ENCODE peak calls at places on chromosomes 2 and 18, in eight cellular contexts. O is neural crest cell, Y is uterus, D is fibroblast of mammary gland, M is heart left ventricle, N is endothelial cell, C is transverse colon, T is sigmoid colon. R is an unnamed sample.
A peak's percentile ranks its signal among the peaks of the same experiment; 100 is the strongest.

GRCh38 chr2:150686391-150686790 is 198.9 kb upstream of the RND3 start:
- DNase-seq in O (no peak), Y (no peak), D (peak; percentile 22), M (no peak), N (no peak), C (no peak), T (no peak), R (no peak)

GRCh38 chr2:102266204-102266603 is 45.2 kb upstream of the IL1RL1 start:
- DNase-seq in O (no peak), Y (no peak), D (peak; percentile 48), M (no peak), N (no peak), C (no peak), T (no peak), R (no peak)

GRCh38 chr2:168118733-168119518 is 128.5 kb downstream of the STK39 start:
- DNase-seq in O (peak; percentile 46), Y (no peak), D (peak; percentile 78), M (peak; percentile 21), N (peak; percentile 58), C (no peak), T (no peak), R (peak; percentile 88)

GRCh38 chr2:228048838-228049490 is 132.5 kb downstream of the SPHKAP start:
- DNase-seq in O (peak; percentile 17), Y (no peak), D (peak; percentile 67), M (no peak), N (peak; percentile 23), C (peak; percentile 10), T (no peak), R (peak; percentile 67)

GRCh38 chr2:95013726-95014125 is 11.8 kb upstream of the MAL start:
- DNase-seq in O (no peak), Y (no peak), D (no peak), M (no peak), N (no peak), C (no peak), T (no peak), R (no peak)

GRCh38 chr18:26503382-26503781 is 45.0 kb downstream of the KCTD1 start:
- DNase-seq in O (no peak), Y (no peak), D (no peak), M (no peak), N (no peak), C (no peak), T (no peak), R (no peak)

GRCh38 chr2:65431417-65432226 is 777 bp downstream of the SPRED2 start:
- DNase-seq in O (peak; percentile 45), Y (peak; percentile 67), D (no peak), M (peak; percentile 64), N (peak; percentile 36), C (peak; percentile 48), T (peak; percentile 80), R (peak; percentile 60)

GRCh38 chr18:8800041-8800441 is 94.7 kb downstream of the MTCL1 start:
- DNase-seq in O (no peak), Y (no peak), D (peak; percentile 58), M (no peak), N (no peak), C (no peak), T (peak; percentile 79), R (peak; percentile 41)

GRCh38 chr2:240252191-240252871 is 111.9 kb upstream of the OTOS start:
- DNase-seq in O (no peak), Y (no peak), D (no peak), M (no peak), N (no peak), C (no peak), T (peak; percentile 57), R (no peak)

GRCh38 chr2:174340400-174341300 is 5.9 kb downstream of the SP9 start:
- DNase-seq in O (peak; percentile 57), Y (no peak), D (no peak), M (no peak), N (peak; percentile 60), C (no peak), T (no peak), R (no peak)

GRCh38 chr2:202037086-202037485 is 3.4 kb downstream of the FZD7 start:
- DNase-seq in O (no peak), Y (no peak), D (peak; percentile 53), M (no peak), N (no peak), C (no peak), T (peak; percentile 77), R (no peak)

GRCh38 chr2:73944714-73945113 is 18.0 kb downstream of the DGUOK start:
- DNase-seq in O (no peak), Y (no peak), D (no peak), M (no peak), N (no peak), C (no peak), T (no peak), R (no peak)

GRCh38 chr2:235583144-235583543 is 89.3 kb downstream of the AGAP1 start:
- DNase-seq in O (no peak), Y (no peak), D (no peak), M (no peak), N (no peak), C (no peak), T (no peak), R (no peak)

GRCh38 chr2:168166902-168167510 is 80.4 kb downstream of the STK39 start:
- DNase-seq in O (no peak), Y (no peak), D (peak; percentile 74), M (no peak), N (no peak), C (no peak), T (no peak), R (peak; percentile 36)

GRCh38 chr2:241094924-241095420 is 7.1 kb downstream of the MTERF4 start:
- DNase-seq in O (no peak), Y (no peak), D (no peak), M (no peak), N (no peak), C (no peak), T (no peak), R (no peak)

GRCh38 chr18:31680836-31681568 is 3.4 kb downstream of the B4GALT6 start:
- DNase-seq in O (no peak), Y (no peak), D (peak; percentile 18), M (no peak), N (no peak), C (no peak), T (no peak), R (no peak)

GRCh38 chr2:10097352-10098148 is 17.3 kb upstream of the CYS1 start:
- DNase-seq in O (peak; percentile 63), Y (peak; percentile 56), D (peak; percentile 53), M (peak; percentile 68), N (peak; percentile 75), C (peak; percentile 75), T (peak; percentile 86), R (peak; percentile 56)
- TF ChIP-seq CTCF in O (peak; percentile 81), Y (peak; percentile 85), D (peak; percentile 93), M (peak; percentile 96), N (peak; percentile 81), C (peak; percentile 94), T (peak; percentile 95), R (peak; percentile 96)

GRCh38 chr2:238875161-238875530 is 27.3 kb downstream of the TWIST2 start:
- DNase-seq in O (no peak), Y (no peak), D (peak; percentile 76), M (no peak), N (no peak), C (peak; percentile 32), T (peak; percentile 87), R (peak; percentile 78)
- TF ChIP-seq CTCF in O (peak; percentile 13), Y (no peak), D (peak; percentile 44), M (peak; percentile 9), N (no peak), C (no peak), T (no peak), R (no peak)

DNA sequence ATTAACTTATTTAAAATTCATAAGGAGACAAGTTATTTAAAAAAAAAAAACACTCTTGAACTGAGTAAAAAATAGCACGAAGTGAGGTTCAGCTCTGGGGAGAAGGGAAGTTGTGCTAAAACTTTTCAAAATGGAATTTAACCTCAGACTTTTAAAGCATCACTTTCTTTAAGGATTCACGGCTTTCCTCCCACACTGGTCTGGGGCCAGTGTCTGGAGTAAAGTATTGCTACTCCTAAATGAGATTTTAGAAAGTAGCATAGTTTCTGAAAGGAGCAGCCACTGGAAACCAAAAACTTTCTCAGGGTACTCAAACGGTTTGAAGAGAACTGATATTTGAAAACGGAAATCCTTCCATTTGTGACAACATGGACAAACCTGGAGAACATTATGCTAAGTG is 97.7 kb upstream of the CYP1B1 start:
- DNase-seq in O (no peak), Y (no peak), D (no peak), M (no peak), N (no peak), C (no peak), T (no peak), R (no peak)
- TF ChIP-seq CTCF in O (no peak), Y (no peak), D (no peak), M (no peak), N (no peak), C (no peak), T (no peak), R (no peak)

GRCh38 chr18:79200546-79201268 is 131.5 kb downstream of the ATP9B start:
- DNase-seq in O (no peak), Y (peak; percentile 37), D (peak; percentile 9), M (peak; percentile 66), N (no peak), C (peak; percentile 23), T (peak; percentile 82), R (peak; percentile 7)

GRCh38 chr18:79197531-79197930 is 128.3 kb downstream of the ATP9B start:
- DNase-seq in O (no peak), Y (no peak), D (no peak), M (no peak), N (no peak), C (no peak), T (no peak), R (no peak)

GRCh38 chr18:79203017-79203605 is 133.9 kb downstream of the ATP9B start:
- DNase-seq in O (no peak), Y (no peak), D (peak; percentile 43), M (no peak), N (no peak), C (no peak), T (no peak), R (peak; percentile 14)

GRCh38 chr18:79195716-79196683 is 126.8 kb downstream of the ATP9B start:
- DNase-seq in O (no peak), Y (no peak), D (no peak), M (no peak), N (no peak), C (no peak), T (no peak), R (no peak)

DNA sequence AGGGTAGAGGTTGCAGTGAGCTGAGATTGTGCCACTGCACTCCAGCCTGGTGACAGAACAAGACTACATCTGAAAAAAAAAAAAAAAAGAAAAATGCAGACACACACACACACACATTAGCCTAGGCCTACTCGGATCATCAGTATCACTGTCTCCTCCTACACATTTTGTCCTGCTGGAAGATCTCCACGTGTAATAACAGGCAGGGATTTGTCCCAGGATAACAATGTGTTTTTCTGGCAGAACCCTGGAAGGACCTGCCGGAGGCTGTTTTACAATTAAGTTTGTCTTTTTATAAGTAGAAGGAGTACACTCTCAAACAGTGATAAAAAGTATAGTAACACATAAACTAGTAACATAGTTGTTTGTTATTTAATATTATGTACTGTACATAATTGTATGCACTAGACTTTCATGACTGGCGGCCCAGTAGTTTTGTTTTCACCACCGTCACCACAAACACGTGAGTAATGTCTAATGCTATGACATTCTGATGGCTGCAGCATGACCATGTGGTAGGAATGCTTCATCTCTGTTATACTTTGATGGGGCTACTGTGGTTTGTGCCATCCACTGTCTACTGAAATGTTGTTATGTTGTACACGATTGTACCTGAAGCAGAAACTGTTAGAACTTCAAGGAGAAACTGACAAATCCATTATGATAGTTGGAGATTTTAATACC is 130.6 kb downstream of the ATP9B start:
- DNase-seq in O (no peak), Y (no peak), D (peak; percentile 46), M (no peak), N (no peak), C (no peak), T (no peak), R (peak; percentile 67)
- TF ChIP-seq CTCF in O (no peak), Y (no peak), D (peak; percentile 24), M (no peak), N (no peak), C (no peak), T (no peak), R (peak; percentile 25)